ENCODE peak calls at places on chromosomes 11 and 22, in four cellular contexts. F is fibroblast of villous mesenchyme, R is fibroblast of lung, T is adrenal gland. D is an unnamed sample.

GRCh38 chr11:8252388-8252787 is 11.3 kb downstream of the LMO1 start:
- DNase-seq in F (no peak), R (no peak), T (no peak), D (no peak)

GRCh38 chr11:17611049-17611448 is 64.0 kb downstream of the OTOG start:
- DNase-seq in F (no peak), R (no peak), T (no peak), D (no peak)

GRCh38 chr11:66950113-66950535 is 8.1 kb downstream of the PC start:
- DNase-seq in F (peak; percentile 94), R (peak; percentile 79), T (peak; percentile 97), D (peak; percentile 87)

GRCh38 chr11:101128571-101129202 is 926 bp downstream of the PGR start:
- DNase-seq in F (peak; percentile 7), R (no peak), T (no peak), D (no peak)

GRCh38 chr11:39365809-39366436 is 2093.5 kb downstream of the LRRC4C start:
- DNase-seq in F (no peak), R (peak; percentile 70), T (peak; percentile 26), D (no peak)

GRCh38 chr22:49079743-49080500 is 747.8 kb downstream of the BRD1 start:
- DNase-seq in F (no peak), R (no peak), T (no peak), D (no peak)

GRCh38 chr11:15108592-15109130 is 6.1 kb upstream of the INSC start:
- DNase-seq in F (no peak), R (no peak), T (no peak), D (no peak)

GRCh38 chr22:35154937-35155387 is 89.0 kb downstream of the ISX start:
- DNase-seq in F (peak; percentile 44), R (peak; percentile 36), T (peak; percentile 61), D (peak; percentile 44)

GRCh38 chr11:40754297-40754696 is 705.2 kb downstream of the LRRC4C start:
- DNase-seq in F (no peak), R (no peak), T (no peak), D (no peak)

GRCh38 chr22:46866591-46866990 is 104.1 kb downstream of the TBC1D22A start:
- DNase-seq in F (peak; percentile 86), R (peak; percentile 95), T (no peak), D (peak; percentile 92)

GRCh38 chr11:118914178-118914918 is 11.4 kb downstream of the BCL9L start:
- DNase-seq in F (no peak), R (peak; percentile 39), T (no peak), D (no peak)

GRCh38 chr22:23217171-23218052 is 37.1 kb downstream of the BCR start:
- DNase-seq in F (peak; percentile 38), R (no peak), T (peak; percentile 44), D (no peak)

GRCh38 chr11:34208266-34209135 is 103.1 kb downstream of the NAT10 start:
- DNase-seq in F (peak; percentile 81), R (peak; percentile 56), T (peak; percentile 65), D (peak; percentile 30)

GRCh38 chr11:12008790-12009616 is 577 bp upstream of the DKK3 start:
- DNase-seq in F (peak; percentile 63), R (peak; percentile 64), T (no peak), D (no peak)

GRCh38 chr11:45285931-45286632 is at the start of gene SYT13:
- DNase-seq in F (no peak), R (peak; percentile 13), T (no peak), D (no peak)

GRCh38 chr11:73359930-73360742 is 16.1 kb upstream of the RELT start:
- DNase-seq in F (peak; percentile 22), R (peak; percentile 39), T (peak; percentile 27), D (peak; percentile 54)

GRCh38 chr11:45275823-45276222 is 10.3 kb downstream of the SYT13 start:
- DNase-seq in F (no peak), R (no peak), T (no peak), D (peak; percentile 62)

GRCh38 chr22:45034821-45035220 is 25.0 kb upstream of the PHF21B start:
- DNase-seq in F (no peak), R (no peak), T (no peak), D (no peak)

GRCh38 chr22:22993184-22993583 is 77.1 kb upstream of the GNAZ start:
- DNase-seq in F (no peak), R (no peak), T (no peak), D (no peak)

GRCh38 chr11:20373102-20373501 is 9.6 kb downstream of the HTATIP2 start:
- DNase-seq in F (no peak), R (no peak), T (no peak), D (no peak)

GRCh38 chr22:41367039-41367679 is 14.6 kb upstream of the TEF start:
- DNase-seq in F (peak; percentile 94), R (peak; percentile 96), T (peak; percentile 98), D (peak; percentile 95)

GRCh38 chr22:24225044-24225601 is 19.8 kb downstream of the GGT5 start:
- DNase-seq in F (no peak), R (no peak), T (no peak), D (no peak)

GRCh38 chr11:125441648-125442410 is 54.2 kb downstream of the FEZ1 start:
- DNase-seq in F (no peak), R (no peak), T (no peak), D (no peak)

GRCh38 chr22:46769191-46769675 is 6.8 kb downstream of the TBC1D22A start:
- DNase-seq in F (no peak), R (no peak), T (no peak), D (no peak)

GRCh38 chr22:29385748-29386147 is 2.6 kb downstream of the AP1B1 start:
- DNase-seq in F (no peak), R (no peak), T (peak; percentile 64), D (no peak)

GRCh38 chr11:58567889-58568512 is 7.7 kb downstream of the LPXN start:
- DNase-seq in F (peak; percentile 68), R (peak; percentile 49), T (peak; percentile 60), D (peak; percentile 70)

GRCh38 chr22:37979782-37980181 is 4.6 kb downstream of the SOX10 start:
- DNase-seq in F (no peak), R (no peak), T (no peak), D (no peak)

GRCh38 chr11:75541301-75541929 is 15.7 kb upstream of the GDPD5 start:
- DNase-seq in F (no peak), R (no peak), T (no peak), D (no peak)

GRCh38 chr22:17949926-17950473 is 74.4 kb downstream of the MICAL3 start:
- DNase-seq in F (no peak), R (no peak), T (no peak), D (no peak)

GRCh38 chr11:78270993-78271392 is 82.3 kb downstream of the USP35 start:
- DNase-seq in F (no peak), R (no peak), T (no peak), D (no peak)

DNA sequence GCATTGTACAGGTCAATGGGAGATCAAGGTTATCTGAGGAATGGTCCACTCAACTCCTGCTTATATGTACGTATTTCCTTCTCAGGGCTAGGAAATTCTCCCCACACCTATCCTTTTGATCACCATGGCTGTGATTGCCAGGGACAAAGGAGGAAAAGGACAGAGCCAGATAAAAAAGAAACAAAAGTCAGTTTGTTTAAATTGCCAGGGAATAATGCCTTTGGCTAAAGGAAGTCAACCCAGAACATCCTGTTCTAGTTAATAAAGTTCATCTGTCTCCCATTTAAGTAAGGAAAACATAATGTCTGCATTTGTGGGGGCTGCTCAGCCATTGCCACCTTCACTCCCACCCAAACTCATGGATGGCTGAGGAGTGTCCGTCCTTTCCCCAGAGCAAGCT is 124.7 kb downstream of the ME3 start:
- DNase-seq in F (peak; percentile 10), R (no peak), T (no peak), D (no peak)
- H3K4me3 ChIP-seq in F (no peak overlapping the region), R (no peak overlapping the region), T (no peak overlapping the region), D (no peak overlapping the region)

GRCh38 chr11:71423181-71423790 is 24.9 kb downstream of the DHCR7 start:
- DNase-seq in F (no peak), R (no peak), T (no peak), D (no peak)

GRCh38 chr11:71425409-71425808 is 22.8 kb downstream of the DHCR7 start:
- DNase-seq in F (no peak), R (no peak), T (no peak), D (no peak)

GRCh38 chr11:71418643-71419042 is 29.6 kb downstream of the DHCR7 start:
- DNase-seq in F (no peak), R (no peak), T (no peak), D (no peak)

GRCh38 chr11:71421392-71421950 is 26.7 kb downstream of the DHCR7 start:
- DNase-seq in F (no peak), R (no peak), T (peak; percentile 63), D (no peak)

DNA sequence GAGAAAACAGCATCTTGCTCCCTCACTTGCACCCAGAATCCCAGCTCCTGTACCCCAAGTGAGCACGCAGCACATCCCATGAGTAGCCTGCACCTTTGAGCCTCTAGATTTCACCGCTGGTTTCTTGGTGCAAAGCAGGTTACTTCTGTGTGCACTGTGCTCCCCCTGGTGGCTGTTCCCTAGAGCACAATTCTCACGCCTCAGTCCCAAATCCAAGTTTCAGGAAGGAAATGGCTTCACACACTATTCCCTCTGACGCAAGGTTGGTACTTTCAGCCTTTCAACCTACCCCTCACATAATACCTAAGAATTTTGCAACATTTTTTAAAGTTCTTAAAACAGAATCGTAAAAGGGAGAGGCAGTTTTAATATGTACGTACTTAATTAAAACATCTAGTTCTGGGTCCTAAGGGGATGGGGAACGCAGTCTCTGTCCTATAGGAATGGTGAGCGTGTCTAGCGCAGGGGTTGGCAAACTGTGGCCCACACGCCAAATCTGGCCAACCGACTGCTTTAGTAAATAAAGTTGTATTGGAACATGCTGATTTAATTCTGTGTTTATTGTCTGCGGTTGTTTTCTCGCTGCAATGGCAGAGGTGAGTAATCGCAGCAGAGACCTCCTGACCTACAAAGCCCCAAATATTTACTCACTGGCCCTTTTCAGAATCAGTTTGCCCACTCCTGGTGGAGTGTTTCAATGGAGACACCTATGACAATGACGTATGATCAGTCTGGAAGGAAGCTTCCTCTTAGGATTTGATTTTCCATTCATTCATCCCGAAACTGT is 27.5 kb downstream of the DHCR7 start:
- DNase-seq in F (peak; percentile 63), R (peak; percentile 26), T (peak; percentile 68), D (peak; percentile 66)
- TF ChIP-seq CTCF in F (peak; percentile 88), R (peak; percentile 70), T (peak; percentile 64), D (peak; percentile 85)

GRCh38 chr11:2366733-2367132 is 10.4 kb upstream of the CD81 start:
- DNase-seq in F (no peak), R (no peak), T (no peak), D (no peak)
- H3K4me3 ChIP-seq in F (no peak overlapping the region), R (no peak overlapping the region), T (no peak overlapping the region), D (no peak overlapping the region)

GRCh38 chr11:95222817-95223216 is 8.2 kb downstream of the SESN3 start:
- DNase-seq in F (no peak), R (no peak), T (no peak), D (no peak)

GRCh38 chr11:95218149-95218548 is 12.9 kb downstream of the SESN3 start:
- DNase-seq in F (no peak), R (no peak), T (no peak), D (no peak)

GRCh38 chr11:95219599-95219998 is 11.4 kb downstream of the SESN3 start:
- DNase-seq in F (no peak), R (no peak), T (no peak), D (no peak)
- TF ChIP-seq CTCF in F (no peak), R (no peak), T (no peak), D (no peak)

GRCh38 chr11:3201112-3201581 is 17.5 kb downstream of the MRGPRG start:
- DNase-seq in F (no peak), R (no peak), T (no peak), D (no peak)

GRCh38 chr11:3202305-3202704 is 16.3 kb downstream of the MRGPRG start:
- DNase-seq in F (no peak), R (no peak), T (no peak), D (no peak)

GRCh38 chr11:3203221-3204043 is 15.2 kb downstream of the MRGPRG start:
- DNase-seq in F (no peak), R (peak; percentile 19), T (no peak), D (no peak)

GRCh38 chr11:3201677-3202181 is 16.9 kb downstream of the MRGPRG start:
- DNase-seq in F (no peak), R (no peak), T (no peak), D (no peak)

GRCh38 chr11:3202759-3203158 is 15.9 kb downstream of the MRGPRG start:
- DNase-seq in F (no peak), R (no peak), T (no peak), D (no peak)
- H3K4me3 ChIP-seq in F (no peak overlapping the region), R (no peak overlapping the region), T (no peak overlapping the region), D (no peak overlapping the region)

D was measured in fibroblast of mammary gland.